ENCODE peak calls at places on chromosomes 5 and 9, in eight cellular contexts. G is progenitor cell of endocrine pancreas; H is fibroblast of lung; D is HTR-8/SVneo; A is activated naive CD4-positive, alpha-beta T cell treated with anti-CD3 and anti-CD28 coated beads, Interleukin-2, amount 10 ng/mL, durations not matched to agents 7 days and 5 days; F is lower lobe of right lung; O is CD8-positive, alpha-beta T cell; M is mesenchymal stem cell. B is an unnamed sample.

GRCh38 chr9:89810434-89810833 is 205.6 kb downstream of the GADD45G start:
- DNase-seq in G (no peak), H (no peak), D (no peak), A (no peak), F (peak), O (no peak), M (peak), B (no peak)

GRCh38 chr5:140035881-140036280 is 7.2 kb downstream of the NRG2 start:
- DNase-seq in G (no peak), H (no peak), D (no peak), A (no peak), F (no peak), O (no peak), M (peak), B (no peak)

GRCh38 chr5:54146390-54146789 is 164.0 kb downstream of the ARL15 start:
- DNase-seq in G (no peak), H (no peak), D (no peak), A (no peak), F (no peak), O (no peak), M (no peak), B (no peak)

GRCh38 chr5:32330126-32330971 is 17.6 kb upstream of the MTMR12 start:
- DNase-seq in G (no peak), H (no peak), D (no peak), A (no peak), F (no peak), O (no peak), M (no peak), B (no peak)

GRCh38 chr5:123755587-123756324 is 243.8 kb downstream of the CSNK1G3 start:
- DNase-seq in G (no peak), H (peak), D (peak), A (no peak), F (no peak), O (no peak), M (peak), B (no peak)

GRCh38 chr5:149364719-149365118 is 6.9 kb downstream of the PCYOX1L start:
- DNase-seq in G (no peak), H (no peak), D (no peak), A (no peak), F (no peak), O (no peak), M (no peak), B (no peak)

GRCh38 chr5:3302228-3302627 is 293.4 kb upstream of the IRX1 start:
- DNase-seq in G (no peak), H (no peak), D (no peak), A (no peak), F (no peak), O (no peak), M (no peak), B (no peak)

GRCh38 chr9:12730198-12730597 is 37.0 kb downstream of the TYRP1 start:
- DNase-seq in G (no peak), H (no peak), D (no peak), A (no peak), F (no peak), O (no peak), M (no peak), B (no peak)

GRCh38 chr5:135999396-136000139 is 29.2 kb upstream of the TGFBI start:
- DNase-seq in G (no peak), H (peak), D (peak), A (no peak), F (no peak), O (no peak), M (peak), B (no peak)

GRCh38 chr5:93583799-93584530 is 943 bp downstream of the NR2F1 start:
- DNase-seq in G (peak), H (peak), D (peak), A (peak), F (peak), O (no peak), M (peak), B (no peak)

GRCh38 chr5:58459276-58459859 is 518 bp downstream of the PLK2 start:
- DNase-seq in G (peak), H (peak), D (no peak), A (peak), F (peak), O (no peak), M (peak), B (no peak)

GRCh38 chr5:160030631-160031377 is 21.9 kb downstream of the TTC1 start:
- DNase-seq in G (no peak), H (peak), D (no peak), A (no peak), F (no peak), O (no peak), M (peak), B (no peak)

GRCh38 chr5:68648944-68649874 is 433.7 kb downstream of the PIK3R1 start:
- DNase-seq in G (no peak), H (no peak), D (no peak), A (no peak), F (no peak), O (no peak), M (peak), B (no peak)

GRCh38 chr9:31389075-31389474 is 995.4 kb upstream of the ACO1 start:
- DNase-seq in G (no peak), H (no peak), D (no peak), A (no peak), F (no peak), O (no peak), M (no peak), B (no peak)

GRCh38 chr9:70256123-70256551 is 2.6 kb upstream of the SMC5 start:
- DNase-seq in G (no peak), H (peak), D (peak), A (no peak), F (no peak), O (no peak), M (peak), B (no peak)

GRCh38 chr9:136587145-136587943 is 41.5 kb upstream of the NOTCH1 start:
- DNase-seq in G (no peak), H (peak), D (no peak), A (no peak), F (peak), O (no peak), M (peak), B (no peak)

GRCh38 chr5:151182501-151182900 is 24.9 kb upstream of the ANXA6 start:
- DNase-seq in G (no peak), H (no peak), D (no peak), A (no peak), F (no peak), O (no peak), M (no peak), B (no peak)

GRCh38 chr9:114213566-114213965 is 58.2 kb downstream of the COL27A1 start:
- DNase-seq in G (no peak), H (no peak), D (no peak), A (no peak), F (no peak), O (no peak), M (no peak), B (no peak)

GRCh38 chr9:125430611-125431305 is 169.1 kb downstream of the GAPVD1 start:
- DNase-seq in G (no peak), H (no peak), D (no peak), A (no peak), F (peak), O (no peak), M (no peak), B (no peak)